ENCODE peak calls at places on chromosomes 16 and 17, in six cellular contexts. U, T, F, K, O and D are unnamed samples.

GRCh38 chr16:8882041-8882617 is at the start of gene LITAFD:
- DNase-seq in U (no peak), T (no peak), F (no peak), K (no peak), O (no peak), D (no peak)

GRCh38 chr17:42723636-42724035 is 21.2 kb downstream of the EZH1 start:
- DNase-seq in U (no peak), T (no peak), F (no peak), K (no peak), O (no peak), D (no peak)

GRCh38 chr17:10646393-10646990 is 10.6 kb downstream of the MYH3 start:
- DNase-seq in U (peak), T (peak), F (peak), K (peak), O (peak), D (peak)

GRCh38 chr17:78573955-78574354 is 3.2 kb downstream of the DNAH17 start:
- DNase-seq in U (no peak), T (no peak), F (peak), K (no peak), O (peak), D (no peak)

GRCh38 chr16:84314373-84314772 is 19.7 kb downstream of the WFDC1 start:
- DNase-seq in U (no peak), T (no peak), F (no peak), K (no peak), O (no peak), D (no peak)

GRCh38 chr17:72775237-72775636 is 317.3 kb downstream of the SLC39A11 start:
- DNase-seq in U (no peak), T (no peak), F (no peak), K (no peak), O (no peak), D (no peak)

GRCh38 chr17:39950871-39951348 is 11.9 kb upstream of the GSDMA start:
- DNase-seq in U (no peak), T (no peak), F (no peak), K (no peak), O (no peak), D (no peak)

GRCh38 chr17:50274142-50274944 is at the start of gene TMEM92:
- DNase-seq in U (no peak), T (peak), F (no peak), K (peak), O (no peak), D (peak)

GRCh38 chr17:10429416-10430045 is 7.8 kb upstream of the MYH8 start:
- DNase-seq in U (peak), T (no peak), F (no peak), K (no peak), O (peak), D (no peak)

GRCh38 chr16:67857547-67858233 is 10.2 kb upstream of the CENPT start:
- DNase-seq in U (peak), T (peak), F (peak), K (peak), O (peak), D (peak)

GRCh38 chr17:61600621-61601020 is 9.6 kb upstream of the NACA2 start:
- DNase-seq in U (no peak), T (no peak), F (no peak), K (no peak), O (no peak), D (no peak)

GRCh38 chr17:48746916-48747444 is 18.4 kb upstream of the HOXB13 start:
- DNase-seq in U (no peak), T (no peak), F (no peak), K (no peak), O (no peak), D (no peak)

GRCh38 chr17:46115687-46116086 is 77.5 kb downstream of the KANSL1 start:
- DNase-seq in U (no peak), T (no peak), F (no peak), K (no peak), O (no peak), D (no peak)

GRCh38 chr17:78974635-78975591 is 4.8 kb downstream of the LGALS3BP start:
- DNase-seq in U (no peak), T (no peak), F (peak), K (no peak), O (peak), D (peak)

GRCh38 chr16:85992779-85993178 is 93.8 kb downstream of the IRF8 start:
- DNase-seq in U (no peak), T (no peak), F (no peak), K (no peak), O (no peak), D (no peak)

GRCh38 chr17:40551091-40551873 is 14.0 kb downstream of the CCR7 start:
- DNase-seq in U (no peak), T (peak), F (peak), K (no peak), O (peak), D (no peak)

GRCh38 chr16:67652578-67653130 is 7.4 kb downstream of the ACD start:
- DNase-seq in U (peak), T (no peak), F (no peak), K (peak), O (peak), D (peak)

GRCh38 chr17:57874434-57875108 is 24.7 kb upstream of the MRPS23 start:
- DNase-seq in U (peak), T (no peak), F (peak), K (no peak), O (peak), D (no peak)

GRCh38 chr17:17783825-17784598 is 52.8 kb downstream of the SREBF1 start:
- DNase-seq in U (no peak), T (no peak), F (no peak), K (no peak), O (no peak), D (no peak)

GRCh38 chr17:4230142-4230541 is 33.6 kb downstream of the ANKFY1 start:
- DNase-seq in U (peak), T (no peak), F (peak), K (peak), O (peak), D (peak)

GRCh38 chr17:41455236-41455635 is 11.9 kb downstream of the KRT32 start:
- DNase-seq in U (no peak), T (no peak), F (no peak), K (no peak), O (no peak), D (no peak)

GRCh38 chr16:19210968-19211367 is 42.9 kb downstream of the SYT17 start:
- DNase-seq in U (no peak), T (no peak), F (no peak), K (no peak), O (no peak), D (no peak)

GRCh38 chr17:27989046-27989445 is 53.4 kb upstream of the NLK start:
- DNase-seq in U (no peak), T (no peak), F (peak), K (no peak), O (peak), D (peak)

GRCh38 chr17:43430936-43431649 is 32.3 kb downstream of the ARL4D start:
- DNase-seq in U (no peak), T (no peak), F (no peak), K (no peak), O (no peak), D (no peak)

GRCh38 chr17:39597372-39598046 is 10.2 kb downstream of the NEUROD2 start:
- DNase-seq in U (no peak), T (no peak), F (no peak), K (no peak), O (no peak), D (no peak)

GRCh38 chr17:44007346-44008204 is 3.2 kb downstream of the NAGS start:
- DNase-seq in U (peak), T (no peak), F (no peak), K (peak), O (peak), D (no peak)

GRCh38 chr17:69870091-69870530 is 204.9 kb upstream of the KCNJ16 start:
- DNase-seq in U (peak), T (no peak), F (peak), K (no peak), O (peak), D (peak)